ENCODE peak calls at places on chromosomes 5 and 9, in ten cellular contexts. One of them, this sample, is unnamed.

GRCh38 chr9:77832647-77833046 is 184.5 kb upstream of the GNA14 start:
- DNase-seq in fibroblast of pulmonary artery: no peak
- DNase-seq in PC-9: no peak
- DNase-seq in GM23248: no peak
- DNase-seq in AG09309: no peak
- DNase-seq in lower leg skin: no peak
- DNase-seq in right lobe of liver: no peak
- DNase-seq in heart right ventricle: no peak
- DNase-seq in AG10803: no peak
- DNase-seq in aorta: no peak
- DNase-seq in this sample: no peak

GRCh38 chr5:14183187-14183939 is 40.2 kb downstream of the TRIO start:
- DNase-seq in fibroblast of pulmonary artery: no peak
- DNase-seq in PC-9: no peak
- DNase-seq in GM23248: peak
- DNase-seq in AG09309: no peak
- DNase-seq in lower leg skin: no peak
- DNase-seq in right lobe of liver: no peak
- DNase-seq in heart right ventricle: peak
- DNase-seq in AG10803: peak
- DNase-seq in aorta: no peak
- DNase-seq in this sample: no peak

GRCh38 chr5:168269950-168270349 is 21.5 kb upstream of the WWC1 start:
- DNase-seq in fibroblast of pulmonary artery: peak
- DNase-seq in PC-9: peak
- DNase-seq in GM23248: no peak
- DNase-seq in AG09309: no peak
- DNase-seq in lower leg skin: no peak
- DNase-seq in right lobe of liver: no peak
- DNase-seq in heart right ventricle: no peak
- DNase-seq in AG10803: no peak
- DNase-seq in aorta: no peak
- DNase-seq in this sample: no peak

GRCh38 chr5:144315994-144316634 is 145.4 kb downstream of the KCTD16 start:
- DNase-seq in fibroblast of pulmonary artery: no peak
- DNase-seq in PC-9: no peak
- DNase-seq in GM23248: no peak
- DNase-seq in AG09309: no peak
- DNase-seq in lower leg skin: no peak
- DNase-seq in right lobe of liver: peak
- DNase-seq in heart right ventricle: no peak
- DNase-seq in AG10803: no peak
- DNase-seq in aorta: no peak
- DNase-seq in this sample: no peak

GRCh38 chr9:107905313-107906027 is 415.9 kb upstream of the KLF4 start:
- DNase-seq in fibroblast of pulmonary artery: no peak
- DNase-seq in PC-9: no peak
- DNase-seq in GM23248: no peak
- DNase-seq in AG09309: no peak
- DNase-seq in lower leg skin: no peak
- DNase-seq in right lobe of liver: no peak
- DNase-seq in heart right ventricle: no peak
- DNase-seq in AG10803: peak
- DNase-seq in aorta: no peak
- DNase-seq in this sample: no peak

GRCh38 chr5:89572696-89573095 is 689.7 kb upstream of the MEF2C start:
- DNase-seq in fibroblast of pulmonary artery: peak
- DNase-seq in PC-9: no peak
- DNase-seq in GM23248: peak
- DNase-seq in AG09309: peak
- DNase-seq in lower leg skin: no peak
- DNase-seq in right lobe of liver: no peak
- DNase-seq in heart right ventricle: no peak
- DNase-seq in AG10803: peak
- DNase-seq in aorta: no peak
- DNase-seq in this sample: no peak

GRCh38 chr5:156670615-156671014 is 179.5 kb upstream of the PPP1R2B start:
- DNase-seq in fibroblast of pulmonary artery: no peak
- DNase-seq in PC-9: no peak
- DNase-seq in GM23248: no peak
- DNase-seq in AG09309: no peak
- DNase-seq in lower leg skin: no peak
- DNase-seq in right lobe of liver: no peak
- DNase-seq in heart right ventricle: no peak
- DNase-seq in AG10803: no peak
- DNase-seq in aorta: no peak
- DNase-seq in this sample: no peak

GRCh38 chr5:180850434-180851078 is 10.5 kb downstream of the ZFP62 start:
- DNase-seq in fibroblast of pulmonary artery: no peak
- DNase-seq in PC-9: no peak
- DNase-seq in GM23248: no peak
- DNase-seq in AG09309: no peak
- DNase-seq in lower leg skin: no peak
- DNase-seq in right lobe of liver: no peak
- DNase-seq in heart right ventricle: no peak
- DNase-seq in AG10803: no peak
- DNase-seq in aorta: no peak
- DNase-seq in this sample: no peak

GRCh38 chr9:21579209-21579608 is 97.1 kb upstream of the IFNE start:
- DNase-seq in fibroblast of pulmonary artery: peak
- DNase-seq in PC-9: no peak
- DNase-seq in GM23248: peak
- DNase-seq in AG09309: no peak
- DNase-seq in lower leg skin: no peak
- DNase-seq in right lobe of liver: no peak
- DNase-seq in heart right ventricle: no peak
- DNase-seq in AG10803: peak
- DNase-seq in aorta: no peak
- DNase-seq in this sample: no peak

GRCh38 chr5:17315710-17316221 is 98.3 kb downstream of the BASP1 start:
- DNase-seq in fibroblast of pulmonary artery: peak
- DNase-seq in PC-9: no peak
- DNase-seq in GM23248: peak
- DNase-seq in AG09309: peak
- DNase-seq in lower leg skin: no peak
- DNase-seq in right lobe of liver: no peak
- DNase-seq in heart right ventricle: no peak
- DNase-seq in AG10803: peak
- DNase-seq in aorta: no peak
- DNase-seq in this sample: peak

GRCh38 chr5:40333459-40334241 is 346.1 kb upstream of the PTGER4 start:
- DNase-seq in fibroblast of pulmonary artery: peak
- DNase-seq in PC-9: peak
- DNase-seq in GM23248: peak
- DNase-seq in AG09309: peak
- DNase-seq in lower leg skin: no peak
- DNase-seq in right lobe of liver: no peak
- DNase-seq in heart right ventricle: no peak
- DNase-seq in AG10803: peak
- DNase-seq in aorta: no peak
- DNase-seq in this sample: peak

GRCh38 chr5:79843450-79844388 is 147.3 kb downstream of the MTX3 start:
- DNase-seq in fibroblast of pulmonary artery: no peak
- DNase-seq in PC-9: no peak
- DNase-seq in GM23248: no peak
- DNase-seq in AG09309: no peak
- DNase-seq in lower leg skin: no peak
- DNase-seq in right lobe of liver: no peak
- DNase-seq in heart right ventricle: no peak
- DNase-seq in AG10803: no peak
- DNase-seq in aorta: no peak
- DNase-seq in this sample: no peak

GRCh38 chr5:79846198-79846521 is 144.9 kb downstream of the MTX3 start:
- DNase-seq in fibroblast of pulmonary artery: no peak
- DNase-seq in PC-9: no peak
- DNase-seq in GM23248: no peak
- DNase-seq in AG09309: no peak
- DNase-seq in lower leg skin: no peak
- DNase-seq in right lobe of liver: no peak
- DNase-seq in heart right ventricle: no peak
- DNase-seq in AG10803: no peak
- DNase-seq in aorta: no peak
- DNase-seq in this sample: no peak

GRCh38 chr5:79844571-79844970 is 146.5 kb downstream of the MTX3 start:
- DNase-seq in fibroblast of pulmonary artery: no peak
- DNase-seq in PC-9: no peak
- DNase-seq in GM23248: peak
- DNase-seq in AG09309: no peak
- DNase-seq in lower leg skin: no peak
- DNase-seq in right lobe of liver: no peak
- DNase-seq in heart right ventricle: no peak
- DNase-seq in AG10803: no peak
- DNase-seq in aorta: no peak
- DNase-seq in this sample: no peak

GRCh38 chr5:79847561-79847960 is 143.5 kb downstream of the MTX3 start:
- DNase-seq in fibroblast of pulmonary artery: no peak
- DNase-seq in PC-9: no peak
- DNase-seq in GM23248: no peak
- DNase-seq in AG09309: no peak
- DNase-seq in lower leg skin: no peak
- DNase-seq in right lobe of liver: no peak
- DNase-seq in heart right ventricle: no peak
- DNase-seq in AG10803: no peak
- DNase-seq in aorta: no peak
- DNase-seq in this sample: no peak

DNA sequence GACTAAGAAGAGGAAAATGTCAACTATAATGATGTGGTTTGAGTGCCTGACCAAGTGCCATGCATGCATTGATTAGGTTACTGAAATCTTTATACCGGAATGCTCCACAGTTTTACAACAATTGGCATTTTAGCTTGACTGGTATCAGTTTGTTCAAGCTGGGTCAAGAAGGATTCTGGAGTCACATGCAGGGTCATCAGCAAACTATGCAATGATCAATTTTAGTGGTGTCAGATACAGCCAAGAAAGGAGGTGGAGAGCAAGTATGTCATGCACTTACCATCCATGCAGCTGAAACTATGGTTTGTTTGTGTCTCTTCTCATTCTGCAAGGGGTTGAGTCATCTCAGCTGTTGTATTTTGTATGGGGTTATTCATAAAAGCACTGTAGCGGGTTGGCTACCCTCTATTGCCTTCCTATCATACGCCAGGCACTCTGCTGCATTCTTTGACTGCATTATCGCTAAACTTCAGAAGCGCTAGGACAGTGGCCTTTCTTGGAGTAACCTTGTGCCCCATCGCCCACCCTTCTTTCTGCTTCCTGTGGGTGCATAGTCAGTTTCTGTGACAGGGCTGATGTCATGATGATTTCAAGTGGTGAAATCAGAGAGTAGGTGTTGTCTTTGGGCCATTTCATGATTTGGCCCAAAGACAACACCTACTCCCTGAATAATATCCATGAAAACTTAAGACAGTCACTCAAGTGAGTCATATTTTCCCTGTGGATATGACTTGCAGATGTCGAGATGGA is 145.4 kb downstream of the MTX3 start:
- DNase-seq in fibroblast of pulmonary artery: peak
- DNase-seq in PC-9: no peak
- DNase-seq in GM23248: peak
- DNase-seq in AG09309: peak
- DNase-seq in lower leg skin: no peak
- DNase-seq in right lobe of liver: no peak
- DNase-seq in heart right ventricle: no peak
- DNase-seq in AG10803: peak
- DNase-seq in aorta: no peak
- DNase-seq in this sample: peak
- H3K4me3 ChIP-seq in fibroblast of pulmonary artery: no peak
- H3K4me3 ChIP-seq in PC-9: no peak
- H3K4me3 ChIP-seq in GM23248: peak
- H3K4me3 ChIP-seq in AG09309: no peak
- H3K4me3 ChIP-seq in lower leg skin: no peak
- H3K4me3 ChIP-seq in right lobe of liver: no peak
- H3K4me3 ChIP-seq in heart right ventricle: no peak
- H3K4me3 ChIP-seq in AG10803: peak
- H3K4me3 ChIP-seq in aorta: no peak
- H3K4me3 ChIP-seq in this sample: no peak

GRCh38 chr5:34658023-34658422 is 1.9 kb downstream of the RAI14 start:
- DNase-seq in fibroblast of pulmonary artery: peak
- DNase-seq in PC-9: no peak
- DNase-seq in GM23248: peak
- DNase-seq in AG09309: no peak
- DNase-seq in lower leg skin: no peak
- DNase-seq in right lobe of liver: no peak
- DNase-seq in heart right ventricle: no peak
- DNase-seq in AG10803: peak
- DNase-seq in aorta: no peak
- DNase-seq in this sample: no peak
- H3K4me3 ChIP-seq in fibroblast of pulmonary artery: peak
- H3K4me3 ChIP-seq in PC-9: peak
- H3K4me3 ChIP-seq in GM23248: peak
- H3K4me3 ChIP-seq in AG09309: peak
- H3K4me3 ChIP-seq in lower leg skin: no peak
- H3K4me3 ChIP-seq in right lobe of liver: peak
- H3K4me3 ChIP-seq in heart right ventricle: peak
- H3K4me3 ChIP-seq in AG10803: peak
- H3K4me3 ChIP-seq in aorta: peak
- H3K4me3 ChIP-seq in this sample: peak

GRCh38 chr9:3732077-3733038 is 206.6 kb upstream of the RFX3 start:
- DNase-seq in fibroblast of pulmonary artery: peak
- DNase-seq in PC-9: peak
- DNase-seq in GM23248: peak
- DNase-seq in AG09309: peak
- DNase-seq in lower leg skin: peak
- DNase-seq in right lobe of liver: no peak
- DNase-seq in heart right ventricle: no peak
- DNase-seq in AG10803: peak
- DNase-seq in aorta: no peak
- DNase-seq in this sample: peak
- H3K4me3 ChIP-seq in fibroblast of pulmonary artery: peak
- H3K4me3 ChIP-seq in PC-9: no peak
- H3K4me3 ChIP-seq in GM23248: peak
- H3K4me3 ChIP-seq in AG09309: no peak
- H3K4me3 ChIP-seq in lower leg skin: no peak
- H3K4me3 ChIP-seq in right lobe of liver: no peak
- H3K4me3 ChIP-seq in heart right ventricle: peak
- H3K4me3 ChIP-seq in AG10803: peak
- H3K4me3 ChIP-seq in aorta: no peak
- H3K4me3 ChIP-seq in this sample: no peak

GRCh38 chr5:57133574-57133973 is 40.3 kb upstream of the GPBP1 start:
- DNase-seq in fibroblast of pulmonary artery: no peak
- DNase-seq in PC-9: no peak
- DNase-seq in GM23248: no peak
- DNase-seq in AG09309: no peak
- DNase-seq in lower leg skin: no peak
- DNase-seq in right lobe of liver: no peak
- DNase-seq in heart right ventricle: no peak
- DNase-seq in AG10803: no peak
- DNase-seq in aorta: no peak
- DNase-seq in this sample: no peak

DNA sequence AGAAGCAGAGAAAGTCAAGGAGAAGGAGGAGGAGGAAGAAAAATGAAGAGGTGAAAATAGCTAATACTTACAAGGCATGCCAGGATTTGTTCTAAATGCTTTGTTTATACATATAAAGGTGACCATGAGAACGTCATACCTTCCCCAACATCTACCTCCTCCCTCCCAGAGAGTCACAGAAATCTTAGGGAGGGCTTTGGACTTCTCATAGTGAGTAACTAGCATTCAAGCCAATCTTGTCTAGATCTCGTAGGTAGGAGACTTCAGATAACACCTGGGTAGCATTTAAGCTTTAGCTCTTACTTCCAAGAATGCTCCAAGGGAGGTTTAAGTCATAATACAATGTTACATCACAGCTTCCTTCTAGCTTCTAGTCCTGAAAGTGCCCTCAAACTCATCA is 36.5 kb upstream of the GPBP1 start:
- DNase-seq in fibroblast of pulmonary artery: no peak
- DNase-seq in PC-9: no peak
- DNase-seq in GM23248: no peak
- DNase-seq in AG09309: no peak
- DNase-seq in lower leg skin: no peak
- DNase-seq in right lobe of liver: no peak
- DNase-seq in heart right ventricle: no peak
- DNase-seq in AG10803: no peak
- DNase-seq in aorta: no peak
- DNase-seq in this sample: no peak
- H3K4me3 ChIP-seq in fibroblast of pulmonary artery: no peak
- H3K4me3 ChIP-seq in PC-9: no peak
- H3K4me3 ChIP-seq in GM23248: no peak
- H3K4me3 ChIP-seq in AG09309: no peak
- H3K4me3 ChIP-seq in lower leg skin: no peak
- H3K4me3 ChIP-seq in right lobe of liver: no peak
- H3K4me3 ChIP-seq in heart right ventricle: no peak
- H3K4me3 ChIP-seq in AG10803: no peak
- H3K4me3 ChIP-seq in aorta: no peak
- H3K4me3 ChIP-seq in this sample: no peak

This sample was measured in BJ.